ENCODE peak calls at places on chromosomes 1 and 21, in six cellular contexts. One of them, this sample, is unnamed.

GRCh38 chr1:214415131-214415530 is 134.2 kb downstream of the SMYD2 start:
- DNase-seq in adipocyte: no peak
- DNase-seq in T-helper 2 cell treated with Interferon-gamma antibody and Interleukin-4, amounts not matched to agents 5 μg/mL and 100 μg/mL, for 36 hours: no peak
- DNase-seq in T follicular helper cell: no peak
- DNase-seq in DMS79 treated with DMSO at 0.1 percent for 48 hours: no peak
- DNase-seq in T-helper 22 cell: no peak
- DNase-seq in this sample: no peak

GRCh38 chr1:161082996-161083742 is 6.2 kb downstream of the NECTIN4 start:
- DNase-seq in adipocyte: peak
- DNase-seq in T-helper 2 cell treated with Interferon-gamma antibody and Interleukin-4, amounts not matched to agents 5 μg/mL and 100 μg/mL, for 36 hours: no peak
- DNase-seq in T follicular helper cell: no peak
- DNase-seq in DMS79 treated with DMSO at 0.1 percent for 48 hours: no peak
- DNase-seq in T-helper 22 cell: no peak
- DNase-seq in this sample: peak

GRCh38 chr1:18936814-18937481 is 19.5 kb downstream of the IFFO2 start:
- DNase-seq in adipocyte: no peak
- DNase-seq in T-helper 2 cell treated with Interferon-gamma antibody and Interleukin-4, amounts not matched to agents 5 μg/mL and 100 μg/mL, for 36 hours: no peak
- DNase-seq in T follicular helper cell: no peak
- DNase-seq in DMS79 treated with DMSO at 0.1 percent for 48 hours: no peak
- DNase-seq in T-helper 22 cell: no peak
- DNase-seq in this sample: no peak

GRCh38 chr1:35371506-35371905 is 103.0 kb downstream of the ZMYM4 start:
- DNase-seq in adipocyte: no peak
- DNase-seq in T-helper 2 cell treated with Interferon-gamma antibody and Interleukin-4, amounts not matched to agents 5 μg/mL and 100 μg/mL, for 36 hours: no peak
- DNase-seq in T follicular helper cell: no peak
- DNase-seq in DMS79 treated with DMSO at 0.1 percent for 48 hours: no peak
- DNase-seq in T-helper 22 cell: no peak
- DNase-seq in this sample: no peak

GRCh38 chr21:45427331-45428271 is 22.6 kb downstream of the COL18A1 start:
- DNase-seq in adipocyte: peak
- DNase-seq in T-helper 2 cell treated with Interferon-gamma antibody and Interleukin-4, amounts not matched to agents 5 μg/mL and 100 μg/mL, for 36 hours: no peak
- DNase-seq in T follicular helper cell: no peak
- DNase-seq in DMS79 treated with DMSO at 0.1 percent for 48 hours: no peak
- DNase-seq in T-helper 22 cell: no peak
- DNase-seq in this sample: peak

GRCh38 chr1:56331207-56331891 is 248.0 kb downstream of the PLPP3 start:
- DNase-seq in adipocyte: peak
- DNase-seq in T-helper 2 cell treated with Interferon-gamma antibody and Interleukin-4, amounts not matched to agents 5 μg/mL and 100 μg/mL, for 36 hours: no peak
- DNase-seq in T follicular helper cell: no peak
- DNase-seq in DMS79 treated with DMSO at 0.1 percent for 48 hours: no peak
- DNase-seq in T-helper 22 cell: no peak
- DNase-seq in this sample: no peak

GRCh38 chr1:207848234-207848633 is 62.7 kb downstream of the CD34 start:
- DNase-seq in adipocyte: peak
- DNase-seq in T-helper 2 cell treated with Interferon-gamma antibody and Interleukin-4, amounts not matched to agents 5 μg/mL and 100 μg/mL, for 36 hours: peak
- DNase-seq in T follicular helper cell: no peak
- DNase-seq in DMS79 treated with DMSO at 0.1 percent for 48 hours: no peak
- DNase-seq in T-helper 22 cell: no peak
- DNase-seq in this sample: peak

GRCh38 chr1:231612393-231613089 is 14.0 kb upstream of the DISC1 start:
- DNase-seq in adipocyte: no peak
- DNase-seq in T-helper 2 cell treated with Interferon-gamma antibody and Interleukin-4, amounts not matched to agents 5 μg/mL and 100 μg/mL, for 36 hours: peak
- DNase-seq in T follicular helper cell: no peak
- DNase-seq in DMS79 treated with DMSO at 0.1 percent for 48 hours: no peak
- DNase-seq in T-helper 22 cell: peak
- DNase-seq in this sample: no peak

GRCh38 chr1:29532741-29533140 is 296.4 kb downstream of the PTPRU start:
- DNase-seq in adipocyte: no peak
- DNase-seq in T-helper 2 cell treated with Interferon-gamma antibody and Interleukin-4, amounts not matched to agents 5 μg/mL and 100 μg/mL, for 36 hours: no peak
- DNase-seq in T follicular helper cell: no peak
- DNase-seq in DMS79 treated with DMSO at 0.1 percent for 48 hours: no peak
- DNase-seq in T-helper 22 cell: no peak
- DNase-seq in this sample: no peak

GRCh38 chr1:191804311-191804710 is 354.0 kb upstream of the RGS18 start:
- DNase-seq in adipocyte: no peak
- DNase-seq in T-helper 2 cell treated with Interferon-gamma antibody and Interleukin-4, amounts not matched to agents 5 μg/mL and 100 μg/mL, for 36 hours: no peak
- DNase-seq in T follicular helper cell: no peak
- DNase-seq in DMS79 treated with DMSO at 0.1 percent for 48 hours: no peak
- DNase-seq in T-helper 22 cell: no peak
- DNase-seq in this sample: no peak

GRCh38 chr1:239719642-239720258 is 333.4 kb downstream of the CHRM3 start:
- DNase-seq in adipocyte: no peak
- DNase-seq in T-helper 2 cell treated with Interferon-gamma antibody and Interleukin-4, amounts not matched to agents 5 μg/mL and 100 μg/mL, for 36 hours: peak
- DNase-seq in T follicular helper cell: peak
- DNase-seq in DMS79 treated with DMSO at 0.1 percent for 48 hours: no peak
- DNase-seq in T-helper 22 cell: peak
- DNase-seq in this sample: no peak

GRCh38 chr1:114259517-114260160 is 106.0 kb upstream of the SYT6 start:
- DNase-seq in adipocyte: no peak
- DNase-seq in T-helper 2 cell treated with Interferon-gamma antibody and Interleukin-4, amounts not matched to agents 5 μg/mL and 100 μg/mL, for 36 hours: no peak
- DNase-seq in T follicular helper cell: no peak
- DNase-seq in DMS79 treated with DMSO at 0.1 percent for 48 hours: no peak
- DNase-seq in T-helper 22 cell: no peak
- DNase-seq in this sample: no peak

GRCh38 chr1:3283849-3284248 is 170.6 kb upstream of the ARHGEF16 start:
- DNase-seq in adipocyte: peak
- DNase-seq in T-helper 2 cell treated with Interferon-gamma antibody and Interleukin-4, amounts not matched to agents 5 μg/mL and 100 μg/mL, for 36 hours: no peak
- DNase-seq in T follicular helper cell: no peak
- DNase-seq in DMS79 treated with DMSO at 0.1 percent for 48 hours: no peak
- DNase-seq in T-helper 22 cell: no peak
- DNase-seq in this sample: no peak

GRCh38 chr1:111422546-111423391 is 4.8 kb downstream of the OVGP1 start:
- DNase-seq in adipocyte: peak
- DNase-seq in T-helper 2 cell treated with Interferon-gamma antibody and Interleukin-4, amounts not matched to agents 5 μg/mL and 100 μg/mL, for 36 hours: no peak
- DNase-seq in T follicular helper cell: no peak
- DNase-seq in DMS79 treated with DMSO at 0.1 percent for 48 hours: peak
- DNase-seq in T-helper 22 cell: no peak
- DNase-seq in this sample: no peak